ENCODE peak calls at places on chromosomes 12 and 14, in eight cellular contexts. S is body of pancreas, D is A549, M is stomach, K is Peyer's patch, E is H1, P is lower leg skin, N is K562. T is an unnamed sample.

GRCh38 chr12:88752183-88752582 is 171.9 kb upstream of the KITLG start:
- DNase-seq in K (no peak), E (no peak), M (no peak), D (no peak), S (no peak), N (no peak), P (no peak), T (no peak)

GRCh38 chr12:124542021-124542941 is 25.1 kb downstream of the NCOR2 start:
- DNase-seq in P (no peak), N (no peak), K (no peak), S (no peak), D (no peak), E (no peak), M (no peak), T (no peak)

GRCh38 chr12:56315626-56316473 is at the start of gene CNPY2:
- DNase-seq in N (peak), M (peak), D (peak), K (peak), E (peak), P (peak), S (peak), T (peak)

GRCh38 chr12:52186135-52186840 is 5.5 kb downstream of the KRT80 start:
- DNase-seq in S (no peak), K (no peak), N (no peak), E (no peak), M (no peak), P (no peak), D (no peak), T (no peak)

GRCh38 chr12:31362115-31362758 is 36.3 kb upstream of the SINHCAF start:
- DNase-seq in P (no peak), S (no peak), K (no peak), N (peak), D (no peak), E (no peak), M (no peak), T (no peak)

GRCh38 chr12:47033797-47034555 is 45.4 kb upstream of the PCED1B start:
- DNase-seq in E (no peak), S (no peak), K (no peak), D (no peak), N (peak), M (no peak), P (no peak), T (no peak)

GRCh38 chr14:81247271-81247766 is 26.6 kb upstream of the GTF2A1 start:
- DNase-seq in N (no peak), K (no peak), M (peak), E (no peak), D (no peak), S (peak), P (no peak), T (no peak)

GRCh38 chr12:41521872-41522379 is 333.8 kb downstream of the PDZRN4 start:
- DNase-seq in D (no peak), K (no peak), N (no peak), P (no peak), S (no peak), M (no peak), E (no peak), T (no peak)

GRCh38 chr14:77099425-77100167 is 1.5 kb downstream of the CIPC start:
- DNase-seq in D (no peak), S (no peak), P (no peak), E (no peak), K (no peak), N (peak), M (no peak), T (no peak)

GRCh38 chr12:118033902-118034301 is 17.4 kb downstream of the RFC5 start:
- DNase-seq in K (no peak), D (no peak), P (no peak), S (no peak), E (no peak), M (no peak), N (no peak), T (no peak)

GRCh38 chr12:34204830-34205285 is 182.6 kb downstream of the ALG10 start:
- DNase-seq in N (peak), E (no peak), M (no peak), S (no peak), K (no peak), P (no peak), D (no peak), T (no peak)

GRCh38 chr12:83709899-83710298 is 1023.2 kb downstream of the TMTC2 start:
- DNase-seq in K (no peak), N (no peak), E (no peak), P (no peak), S (no peak), D (no peak), M (no peak), T (no peak)

GRCh38 chr12:93427779-93428564 is 13.8 kb downstream of the UBE2N start:
- DNase-seq in K (no peak), S (no peak), M (no peak), P (no peak), E (no peak), D (no peak), N (peak), T (no peak)

GRCh38 chr12:2984249-2984648 is 25.1 kb downstream of the TEAD4 start:
- DNase-seq in E (no peak), K (no peak), N (no peak), S (no peak), D (no peak), P (no peak), M (no peak), T (no peak)

GRCh38 chr14:79278798-79279644 is 932.3 kb downstream of the DIO2 start:
- DNase-seq in M (peak), S (peak), D (peak), E (peak), K (peak), N (peak), P (peak), T (peak)
- TF ChIP-seq POLR2A in M (no peak), S (peak), D (no peak), E (no peak), K (no peak), N (no peak), P (no peak), T (no peak)

GRCh38 chr14:73802431-73803188 is 49.0 kb upstream of the PTGR2 start:
- DNase-seq in M (no peak), E (no peak), S (no peak), K (no peak), D (no peak), P (peak), N (no peak), T (no peak)
- TF ChIP-seq POLR2A in M (no peak), E (no peak), S (no peak), K (peak), D (no peak), P (no peak), N (no peak), T (no peak)

DNA sequence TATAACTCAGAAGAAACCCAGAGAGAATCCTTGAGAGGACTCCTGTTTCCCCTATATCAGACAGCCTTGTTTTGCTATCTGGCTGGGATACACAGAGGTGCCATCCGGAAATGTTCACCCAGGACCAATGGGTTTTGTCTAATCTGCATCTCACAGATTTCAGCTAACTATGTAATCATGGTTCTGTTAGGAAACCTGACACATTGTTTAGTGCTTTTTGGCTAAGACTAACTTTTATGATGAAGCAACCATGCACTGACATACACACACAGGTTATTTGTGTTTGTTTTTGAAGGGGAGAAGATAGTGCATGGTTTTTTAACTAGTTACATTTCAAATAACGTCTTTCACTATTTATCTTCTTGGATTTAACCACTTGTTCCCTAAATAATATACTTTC is 245.2 kb downstream of the AKAP6 start:
- DNase-seq in E (no peak), N (no peak), K (no peak), S (no peak), D (no peak), M (no peak), P (no peak), T (no peak)
- TF ChIP-seq POLR2A in E (no peak), N (no peak), K (no peak), S (no peak), D (no peak), M (no peak), P (no peak), T (no peak)

DNA sequence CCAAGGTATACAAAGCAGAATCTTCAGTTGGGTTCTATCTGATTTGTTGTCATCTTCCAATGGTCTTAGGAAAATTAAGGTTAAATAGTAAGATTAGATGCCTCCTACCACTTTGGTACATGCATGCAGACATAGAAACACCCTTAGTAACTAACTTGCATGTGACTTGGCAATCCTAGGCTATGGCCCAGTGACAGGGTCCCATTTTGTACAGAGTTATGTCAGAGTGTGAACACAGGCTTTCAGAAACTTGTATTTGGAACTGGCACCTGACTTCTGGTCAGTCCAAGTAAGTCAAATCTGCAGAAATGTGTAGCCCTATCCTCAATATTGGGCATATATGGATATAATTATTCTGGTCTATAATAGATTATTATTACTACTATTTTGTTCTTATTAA is 53.1 kb downstream of the DAD1 start:
- DNase-seq in K (no peak), N (no peak), P (no peak), M (no peak), S (no peak), E (no peak), D (no peak), T (no peak)
- TF ChIP-seq POLR2A in K (no peak), N (no peak), P (no peak), M (no peak), S (no peak), E (no peak), D (no peak), T (no peak)

GRCh38 chr12:70240677-70241076 is 2.6 kb upstream of the CNOT2 start:
- DNase-seq in E (no peak), M (no peak), S (no peak), D (no peak), K (no peak), P (no peak), N (no peak), T (no peak)

GRCh38 chr12:70243510-70244331 is 488 bp downstream of the CNOT2 start:
- DNase-seq in S (peak), E (no peak), M (peak), P (peak), D (peak), K (peak), N (peak), T (peak)

GRCh38 chr12:70245458-70245857 is 2.2 kb downstream of the CNOT2 start:
- DNase-seq in M (no peak), D (no peak), N (no peak), P (no peak), E (no peak), K (no peak), S (no peak), T (no peak)

GRCh38 chr12:70241845-70242244 is 1.4 kb upstream of the CNOT2 start:
- DNase-seq in M (no peak), D (no peak), E (no peak), K (no peak), N (no peak), S (no peak), P (no peak), T (no peak)

DNA sequence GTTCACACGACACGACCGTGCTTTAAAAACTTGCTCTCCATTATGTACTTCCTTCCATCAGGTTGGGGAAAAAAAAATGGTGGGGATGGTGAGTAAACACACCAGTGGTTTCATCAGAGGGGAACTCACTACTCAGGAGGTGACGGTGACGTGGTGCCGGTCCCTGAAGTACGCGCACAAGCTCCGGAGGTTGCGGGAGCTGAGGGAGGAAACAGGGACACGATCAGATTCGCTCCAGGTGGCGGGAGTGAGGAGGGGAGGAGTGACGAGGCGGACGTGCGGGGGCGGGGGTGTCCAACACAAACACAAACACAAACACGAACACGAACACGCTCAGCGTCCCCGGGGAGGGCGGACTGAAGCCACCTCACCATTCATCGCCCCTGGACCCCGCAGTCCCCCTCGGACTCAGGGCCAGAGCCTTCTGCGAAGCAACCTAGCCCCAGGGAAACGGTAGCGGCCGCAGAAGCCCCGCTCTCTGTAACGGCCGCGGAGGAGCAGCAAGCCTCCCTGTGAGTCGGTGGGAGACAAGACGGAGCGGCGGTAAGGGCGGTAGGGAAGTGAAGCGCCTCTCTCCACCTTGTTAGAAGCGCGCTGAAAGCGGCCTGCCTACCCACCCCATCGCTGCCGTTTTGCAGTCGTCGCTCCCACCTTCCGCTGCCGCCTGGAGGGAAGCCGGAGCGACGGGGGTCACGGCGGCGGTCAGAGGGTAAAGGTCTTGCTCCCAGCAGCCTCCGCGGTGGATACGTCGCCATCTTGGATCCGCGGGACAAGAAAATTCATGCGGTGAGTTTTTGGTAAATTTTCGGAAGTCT is at the start of gene CNOT2:
- DNase-seq in M (peak), S (peak), P (peak), D (peak), N (peak), K (peak), E (peak), T (peak)
- TF ChIP-seq POLR2A in M (peak), S (peak), P (no peak), D (peak), N (peak), K (peak), E (peak), T (peak)

GRCh38 chr14:100371773-100372172 is 48.6 kb downstream of the SLC25A47 start:
- DNase-seq in M (no peak), E (no peak), K (no peak), S (no peak), P (no peak), D (no peak), N (peak), T (no peak)
- TF ChIP-seq POLR2A in M (no peak), E (no peak), K (no peak), S (no peak), P (no peak), D (no peak), N (no peak), T (no peak)

GRCh38 chr12:25852792-25853191 is 105.7 kb upstream of the RASSF8 start:
- DNase-seq in N (no peak), K (no peak), S (no peak), D (no peak), P (no peak), M (no peak), E (no peak), T (no peak)
- TF ChIP-seq POLR2A in N (no peak), K (no peak), S (no peak), D (no peak), P (no peak), M (no peak), E (no peak), T (no peak)

GRCh38 chr12:11672361-11672760 is 22.9 kb downstream of the ETV6 start:
- DNase-seq in K (no peak), S (no peak), P (no peak), E (no peak), N (no peak), M (no peak), D (no peak), T (no peak)

GRCh38 chr12:11677024-11677423 is 27.6 kb downstream of the ETV6 start:
- DNase-seq in P (no peak), S (no peak), D (no peak), E (no peak), M (no peak), N (no peak), K (no peak), T (no peak)

GRCh38 chr12:11675952-11676505 is 26.6 kb downstream of the ETV6 start:
- DNase-seq in S (no peak), M (no peak), P (no peak), D (no peak), K (no peak), N (no peak), E (no peak), T (no peak)

GRCh38 chr12:11672833-11673232 is 23.4 kb downstream of the ETV6 start:
- DNase-seq in D (no peak), N (no peak), E (no peak), M (no peak), S (no peak), P (no peak), K (no peak), T (peak)

DNA sequence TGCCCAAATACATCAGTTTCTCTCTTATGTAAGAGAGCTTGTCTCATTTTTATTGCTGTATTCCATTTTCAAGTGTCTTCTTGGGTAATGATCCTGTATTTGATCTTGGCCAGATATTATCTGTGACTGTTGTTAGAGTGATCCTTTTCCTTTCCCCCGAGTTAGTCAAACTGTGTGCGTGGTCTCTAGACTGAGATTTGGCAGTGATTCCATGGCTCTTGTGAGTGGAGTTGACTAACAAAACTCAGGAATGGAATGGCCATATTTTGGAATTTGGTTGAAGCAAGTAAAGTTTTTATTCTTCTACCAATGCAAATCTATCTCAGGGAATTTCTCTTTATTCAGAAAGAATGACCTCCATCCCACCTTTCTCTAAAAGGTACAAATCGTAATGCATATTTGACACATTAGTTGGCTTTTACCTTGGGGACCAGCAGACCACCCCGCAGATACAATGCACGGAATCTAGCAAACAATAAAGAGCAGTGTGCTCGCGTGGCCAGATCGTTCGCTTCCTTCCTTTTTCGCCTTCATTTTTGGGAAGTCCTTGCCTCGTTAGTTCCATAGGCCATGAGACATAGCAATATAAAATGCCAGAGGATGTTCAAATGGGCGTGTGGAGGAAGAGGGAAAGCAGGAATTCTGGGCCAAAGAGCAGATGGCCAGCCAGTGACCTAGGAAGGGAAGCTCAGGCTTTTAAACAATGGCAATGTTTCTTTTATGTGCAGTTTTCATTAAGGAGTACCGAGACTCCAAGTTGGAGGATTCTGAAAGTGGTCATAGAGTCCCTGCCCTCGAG is 24.4 kb downstream of the ETV6 start:
- DNase-seq in N (no peak), E (no peak), S (no peak), D (no peak), P (no peak), M (no peak), K (no peak), T (no peak)
- TF ChIP-seq POLR2A in N (no peak), E (no peak), S (no peak), D (no peak), P (no peak), M (no peak), K (no peak), T (no peak)

T was measured in ovary.